ENCODE peak calls at places on chromosomes 13 and 19, in ten cellular contexts. W is A673; P is IMR-90; U is effector memory CD4-positive, alpha-beta T cell; R is esophagus squamous epithelium; A is upper lobe of right lung; K is left ventricle myocardium inferior; O is pancreas; Q is heart left ventricle; J is adipocyte. D is an unnamed sample.
A peak's percentile ranks its signal among the peaks of the same experiment; 100 is the strongest.

GRCh38 chr13:40652588-40652940 is 13.9 kb downstream of the FOXO1 start:
- DNase-seq in W (no peak), P (no peak), U (no peak), R (no peak), A (no peak), K (no peak), O (no peak), Q (no peak), J (no peak), D (no peak)

GRCh38 chr19:39539519-39540332 is at the start of gene EID2:
- DNase-seq in W (peak; percentile 95), P (peak; percentile 93), U (peak; percentile 93), R (peak; percentile 64), A (peak; percentile 98), K (peak; percentile 95), O (peak; percentile 91), Q (peak; percentile 98), J (peak; percentile 98), D (peak; percentile 97)

GRCh38 chr19:27774827-27775226 is 1438.1 kb downstream of the UQCRFS1 start:
- DNase-seq in W (peak; percentile 48), P (no peak), U (no peak), R (no peak), A (no peak), K (no peak), O (no peak), Q (no peak), J (no peak), D (no peak)

GRCh38 chr13:35283856-35284255 is 192.6 kb downstream of the MAB21L1 start:
- DNase-seq in W (no peak), P (no peak), U (no peak), R (no peak), A (no peak), K (no peak), O (no peak), Q (no peak), J (no peak), D (no peak)

GRCh38 chr13:60369242-60369641 is 27.8 kb upstream of the TDRD3 start:
- DNase-seq in W (peak; percentile 27), P (peak; percentile 2), U (no peak), R (no peak), A (no peak), K (no peak), O (no peak), Q (no peak), J (peak; percentile 7), D (no peak)

GRCh38 chr13:38944219-38944618 is 46.4 kb downstream of the STOML3 start:
- DNase-seq in W (no peak), P (no peak), U (no peak), R (no peak), A (no peak), K (no peak), O (no peak), Q (no peak), J (no peak), D (no peak)

GRCh38 chr13:110624766-110625756 is 9.7 kb downstream of the NAXD start:
- DNase-seq in W (no peak), P (no peak), U (no peak), R (no peak), A (no peak), K (no peak), O (no peak), Q (no peak), J (no peak), D (no peak)

GRCh38 chr19:21604941-21605548 is 99.6 kb downstream of the ZNF429 start:
- DNase-seq in W (no peak), P (no peak), U (no peak), R (no peak), A (no peak), K (no peak), O (peak; percentile 42), Q (no peak), J (no peak), D (no peak)

DNA sequence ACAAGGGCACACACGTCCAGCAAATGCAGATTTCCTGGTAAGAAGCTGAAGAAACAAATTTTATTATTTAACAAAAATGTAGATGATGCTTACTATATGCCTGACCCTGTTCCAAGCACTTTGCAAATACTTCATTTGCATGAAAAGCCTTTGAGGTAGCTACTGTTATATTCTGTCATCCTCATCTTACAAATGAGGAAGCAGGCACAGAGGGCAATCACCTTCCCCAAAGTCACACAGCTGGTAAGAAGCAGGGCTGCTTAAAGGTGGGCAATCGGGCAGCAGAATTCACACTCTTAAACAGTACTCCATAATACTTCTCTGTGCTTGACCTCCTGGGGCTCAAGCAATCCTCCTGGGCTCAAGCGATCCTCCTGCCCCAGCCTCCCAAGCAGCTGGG is 18.3 kb upstream of the PNMA8C start:
- DNase-seq in W (no peak), P (no peak), U (no peak), R (no peak), A (no peak), K (no peak), O (no peak), Q (no peak), J (no peak), D (no peak)
- H3K4me3 ChIP-seq in W (no peak overlapping the region), P (no peak overlapping the region), U (no peak overlapping the region), R (no peak overlapping the region), A (no peak overlapping the region), K (no peak overlapping the region), O (no peak overlapping the region), Q (no peak overlapping the region), J (no peak overlapping the region), D (no peak overlapping the region)

GRCh38 chr19:4976412-4977298 is 7.7 kb downstream of the KDM4B start:
- DNase-seq in W (peak; percentile 51), P (peak; percentile 98), U (no peak), R (peak; percentile 38), A (peak; percentile 87), K (peak; percentile 72), O (no peak), Q (peak; percentile 76), J (peak; percentile 62), D (peak; percentile 90)

GRCh38 chr19:4972509-4973230 is 3.8 kb downstream of the KDM4B start:
- DNase-seq in W (no peak), P (peak; percentile 69), U (no peak), R (no peak), A (no peak), K (no peak), O (no peak), Q (no peak), J (peak; percentile 53), D (no peak)

GRCh38 chr19:4971816-4972495 is 3.0 kb downstream of the KDM4B start:
- DNase-seq in W (no peak), P (no peak), U (no peak), R (no peak), A (no peak), K (no peak), O (no peak), Q (no peak), J (no peak), D (no peak)

GRCh38 chr19:4977299-4978174 is 8.6 kb downstream of the KDM4B start:
- DNase-seq in W (no peak), P (peak; percentile 95), U (no peak), R (no peak), A (no peak), K (peak; percentile 56), O (no peak), Q (peak; percentile 74), J (peak; percentile 92), D (no peak)

GRCh38 chr19:4974855-4975469 is 6.0 kb downstream of the KDM4B start:
- DNase-seq in W (no peak), P (no peak), U (no peak), R (no peak), A (no peak), K (no peak), O (no peak), Q (no peak), J (no peak), D (no peak)
- H3K4me1 ChIP-seq in W (peaks cover 8% of the 10 kb centered on the region), P (peaks cover 42% of the 10 kb centered on the region), U (peaks cover 15% of the 10 kb centered on the region), R (peaks cover 53% of the 10 kb centered on the region), A (peaks cover 76% of the 10 kb centered on the region), K (peaks cover 99% of the 10 kb centered on the region), O (peaks cover 6% of the 10 kb centered on the region), Q (peaks cover 66% of the 10 kb centered on the region), J (peaks cover 79% of the 10 kb centered on the region), D (peaks cover 42% of the 10 kb centered on the region)

GRCh38 chr19:48287748-48288147 is 17.9 kb downstream of the ZNF114 start:
- DNase-seq in W (no peak), P (no peak), U (no peak), R (no peak), A (no peak), K (no peak), O (no peak), Q (no peak), J (no peak), D (no peak)

GRCh38 chr19:48295458-48295857 is 25.6 kb downstream of the ZNF114 start:
- DNase-seq in W (no peak), P (no peak), U (no peak), R (no peak), A (no peak), K (no peak), O (no peak), Q (no peak), J (no peak), D (no peak)

GRCh38 chr19:48292798-48293197 is 22.9 kb downstream of the ZNF114 start:
- DNase-seq in W (peak; percentile 81), P (peak; percentile 93), U (no peak), R (no peak), A (no peak), K (no peak), O (no peak), Q (no peak), J (peak; percentile 58), D (no peak)

GRCh38 chr19:48290341-48290922 is 20.6 kb downstream of the ZNF114 start:
- DNase-seq in W (peak; percentile 36), P (peak; percentile 57), U (no peak), R (no peak), A (no peak), K (no peak), O (no peak), Q (no peak), J (peak; percentile 61), D (no peak)

DNA sequence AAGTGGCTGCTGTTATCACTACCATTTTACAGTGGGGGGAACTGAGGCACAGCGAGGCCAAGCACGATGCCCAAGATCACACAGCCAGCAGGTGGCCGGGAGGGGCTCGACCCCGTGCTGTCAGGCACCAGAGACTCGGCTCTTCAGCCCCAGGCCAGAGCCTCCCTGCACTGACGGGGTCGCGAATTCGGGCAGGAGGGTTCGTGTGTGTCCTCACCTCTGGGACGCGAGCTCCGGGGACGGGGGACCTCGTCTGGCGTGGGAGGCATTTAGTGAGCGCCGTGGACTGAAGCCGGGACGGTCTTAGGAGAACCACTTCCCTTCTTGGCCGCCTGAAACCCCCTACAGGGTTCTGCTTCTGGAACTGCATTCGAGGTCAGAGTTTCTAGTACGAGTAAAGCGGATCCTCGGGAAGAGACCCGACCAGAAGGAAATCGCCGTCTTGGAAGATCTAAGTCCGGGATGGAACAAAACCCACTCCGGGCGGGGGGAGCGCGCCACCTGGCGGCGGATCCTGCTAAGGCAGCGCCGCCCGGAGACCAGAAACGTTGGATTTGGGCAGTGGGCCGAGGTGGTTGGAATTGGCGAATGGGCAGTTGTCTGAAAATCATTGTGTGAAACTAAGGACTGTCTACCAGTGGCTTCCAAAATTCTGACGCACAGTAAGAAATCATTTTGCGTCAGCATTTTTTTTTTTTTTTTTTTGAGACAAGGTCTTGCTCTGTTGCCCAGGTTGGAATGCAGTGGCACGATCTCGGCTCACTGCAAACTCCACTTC is 21.2 kb downstream of the ZNF114 start:
- DNase-seq in W (peak; percentile 85), P (peak; percentile 81), U (peak; percentile 52), R (no peak), A (peak; percentile 87), K (peak; percentile 82), O (peak; percentile 46), Q (peak; percentile 89), J (peak; percentile 89), D (peak; percentile 91)
- H3K4me3 ChIP-seq in W (peak overlapping the region; percentile 69), P (peak overlapping the region; percentile 40), U (peak overlapping the region; percentile 49), R (peak overlapping the region; percentile 61), A (peak overlapping the region; percentile 46), K (peak overlapping the region; percentile 69), O (peak overlapping the region; percentile 34), Q (peak overlapping the region; percentile 34), J (peak overlapping the region; percentile 78), D (peak overlapping the region; percentile 30)

GRCh38 chr13:29522044-29522685 is 73.3 kb downstream of the SLC7A1 start:
- DNase-seq in W (peak; percentile 57), P (peak; percentile 61), U (no peak), R (no peak), A (no peak), K (no peak), O (no peak), Q (no peak), J (peak; percentile 87), D (peak; percentile 20)
- H3K4me1 ChIP-seq in W (peaks cover 4% of the 10 kb centered on the region), P (peaks cover 7% of the 10 kb centered on the region), U (no peaks in the 10 kb centered on the region), R (no peaks in the 10 kb centered on the region), A (no peaks in the 10 kb centered on the region), K (peaks cover 4% of the 10 kb centered on the region), O (no peaks in the 10 kb centered on the region), Q (peaks cover 4% of the 10 kb centered on the region), J (peaks cover 45% of the 10 kb centered on the region), D (no peaks in the 10 kb centered on the region)

D was measured in spleen.